ENCODE peak calls at places on chromosome 1, in five cellular contexts. B is C1 segment of cervical spinal cord, P is pancreas, H is GM04504, L is hepatic stellate cell. A is an unnamed sample.

GRCh38 chr1:209783338-209783737 is 1.0 kb downstream of the C1orf74 start:
- DNase-seq in B (no peak), P (no peak), H (no peak), L (no peak), A (no peak)

GRCh38 chr1:44318097-44319088 is 36.7 kb downstream of the ERI3 start:
- DNase-seq in B (no peak), P (no peak), H (peak), L (peak), A (peak)

GRCh38 chr1:81032973-81033425 is 767.7 kb upstream of the ADGRL2 start:
- DNase-seq in B (no peak), P (no peak), H (no peak), L (no peak), A (no peak)

GRCh38 chr1:15322648-15323350 is 75.8 kb downstream of the FHAD1 start:
- DNase-seq in B (no peak), P (peak), H (no peak), L (no peak), A (no peak)

GRCh38 chr1:214583113-214583512 is 19.9 kb upstream of the CENPF start:
- DNase-seq in B (no peak), P (no peak), H (no peak), L (no peak), A (no peak)

GRCh38 chr1:235161685-235162327 is 756 bp upstream of the RBM34 start:
- DNase-seq in B (no peak), P (no peak), H (no peak), L (no peak), A (no peak)

GRCh38 chr1:199843856-199844255 is 183.7 kb upstream of the NR5A2 start:
- DNase-seq in B (no peak), P (no peak), H (no peak), L (no peak), A (no peak)

GRCh38 chr1:245715970-245716369 is 561.2 kb downstream of the KIF26B start:
- DNase-seq in B (no peak), P (no peak), H (peak), L (peak), A (no peak)

GRCh38 chr1:180309338-180309737 is 79.3 kb downstream of the LHX4 start:
- DNase-seq in B (no peak), P (no peak), H (peak), L (peak), A (no peak)

GRCh38 chr1:194043984-194044755 is 857.8 kb upstream of the B3GALT2 start:
- DNase-seq in B (no peak), P (no peak), H (no peak), L (no peak), A (no peak)